ENCODE peak calls at places on chromosome 14, in eight cellular contexts. One of them, this sample, is unnamed. For H3K36me3, the result is how much of the 10 kb centered on the place peaks cover.

GRCh38 chr14:36660736-36661505 is 739 bp upstream of the PAX9 start:
- DNase-seq in SK-N-SH: no peak
- DNase-seq in stomach: no peak
- DNase-seq in esophagus muscularis mucosa: no peak
- DNase-seq in H1: peak
- DNase-seq in ovary: no peak
- DNase-seq in transverse colon: no peak
- DNase-seq in tibial nerve: no peak
- DNase-seq in this sample: peak

GRCh38 chr14:53881161-53881846 is 75.3 kb downstream of the BMP4 start:
- DNase-seq in SK-N-SH: no peak
- DNase-seq in transverse colon: no peak
- DNase-seq in stomach: no peak
- DNase-seq in tibial nerve: no peak
- DNase-seq in esophagus muscularis mucosa: no peak
- DNase-seq in ovary: no peak
- DNase-seq in H1: no peak
- DNase-seq in this sample: no peak

GRCh38 chr14:76917158-76917596 is 91.0 kb downstream of the LRRC74A start:
- DNase-seq in transverse colon: peak
- DNase-seq in tibial nerve: no peak
- DNase-seq in ovary: peak
- DNase-seq in stomach: peak
- DNase-seq in esophagus muscularis mucosa: no peak
- DNase-seq in H1: peak
- DNase-seq in SK-N-SH: peak
- DNase-seq in this sample: peak

GRCh38 chr14:24339284-24340151 is at the start of gene RIPK3:
- DNase-seq in ovary: no peak
- DNase-seq in stomach: peak
- DNase-seq in H1: peak
- DNase-seq in esophagus muscularis mucosa: no peak
- DNase-seq in transverse colon: peak
- DNase-seq in tibial nerve: no peak
- DNase-seq in SK-N-SH: no peak
- DNase-seq in this sample: peak

GRCh38 chr14:105145381-105146180 is 23.0 kb downstream of the JAG2 start:
- DNase-seq in SK-N-SH: peak
- DNase-seq in esophagus muscularis mucosa: no peak
- DNase-seq in stomach: no peak
- DNase-seq in tibial nerve: no peak
- DNase-seq in transverse colon: no peak
- DNase-seq in H1: peak
- DNase-seq in ovary: no peak
- DNase-seq in this sample: peak

GRCh38 chr14:54572316-54572715 is 5.4 kb downstream of the SAMD4A start:
- DNase-seq in ovary: no peak
- DNase-seq in H1: no peak
- DNase-seq in stomach: no peak
- DNase-seq in tibial nerve: no peak
- DNase-seq in esophagus muscularis mucosa: no peak
- DNase-seq in transverse colon: no peak
- DNase-seq in SK-N-SH: peak
- DNase-seq in this sample: no peak

GRCh38 chr14:76812422-76813383 is at the start of gene ANGEL1:
- DNase-seq in tibial nerve: peak
- DNase-seq in ovary: peak
- DNase-seq in transverse colon: peak
- DNase-seq in SK-N-SH: peak
- DNase-seq in esophagus muscularis mucosa: peak
- DNase-seq in H1: peak
- DNase-seq in stomach: peak
- DNase-seq in this sample: peak

GRCh38 chr14:65260786-65261185 is 151.7 kb upstream of the FUT8 start:
- DNase-seq in tibial nerve: no peak
- DNase-seq in stomach: no peak
- DNase-seq in esophagus muscularis mucosa: no peak
- DNase-seq in H1: no peak
- DNase-seq in transverse colon: no peak
- DNase-seq in SK-N-SH: no peak
- DNase-seq in ovary: no peak
- DNase-seq in this sample: no peak

GRCh38 chr14:31893156-31893813 is 183.8 kb upstream of the ARHGAP5 start:
- DNase-seq in H1: no peak
- DNase-seq in esophagus muscularis mucosa: no peak
- DNase-seq in ovary: no peak
- DNase-seq in transverse colon: no peak
- DNase-seq in tibial nerve: no peak
- DNase-seq in SK-N-SH: no peak
- DNase-seq in stomach: no peak
- DNase-seq in this sample: no peak

GRCh38 chr14:31895206-31895605 is 181.9 kb upstream of the ARHGAP5 start:
- DNase-seq in stomach: no peak
- DNase-seq in transverse colon: no peak
- DNase-seq in H1: no peak
- DNase-seq in ovary: no peak
- DNase-seq in SK-N-SH: no peak
- DNase-seq in tibial nerve: no peak
- DNase-seq in esophagus muscularis mucosa: no peak
- DNase-seq in this sample: no peak

GRCh38 chr14:31898835-31899528 is 178.1 kb upstream of the ARHGAP5 start:
- DNase-seq in esophagus muscularis mucosa: no peak
- DNase-seq in transverse colon: no peak
- DNase-seq in stomach: no peak
- DNase-seq in tibial nerve: no peak
- DNase-seq in SK-N-SH: no peak
- DNase-seq in ovary: no peak
- DNase-seq in H1: no peak
- DNase-seq in this sample: no peak

GRCh38 chr14:31897581-31898186 is 179.4 kb upstream of the ARHGAP5 start:
- DNase-seq in H1: no peak
- DNase-seq in esophagus muscularis mucosa: no peak
- DNase-seq in tibial nerve: no peak
- DNase-seq in stomach: no peak
- DNase-seq in SK-N-SH: no peak
- DNase-seq in transverse colon: peak
- DNase-seq in ovary: no peak
- DNase-seq in this sample: no peak

DNA sequence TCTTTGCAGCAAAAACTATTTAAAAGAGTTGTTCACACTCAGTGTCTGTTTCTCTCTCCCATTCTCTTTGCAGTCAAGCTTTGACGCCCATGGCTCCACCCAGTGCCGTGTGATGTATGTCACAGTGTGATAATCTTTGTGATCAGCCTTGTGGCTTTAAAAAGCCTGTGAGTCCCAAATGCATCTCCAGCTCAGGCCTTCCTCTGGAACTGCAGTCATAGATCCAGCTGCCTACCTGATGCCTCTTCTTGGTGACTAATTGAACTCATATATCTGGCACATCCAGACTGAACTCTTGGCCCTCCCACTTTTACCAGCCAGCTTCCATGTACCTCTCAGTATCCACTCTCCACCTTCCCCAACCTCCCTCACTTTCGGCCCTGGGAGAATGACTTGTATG is 182.8 kb upstream of the ARHGAP5 start:
- DNase-seq in esophagus muscularis mucosa: no peak
- DNase-seq in tibial nerve: no peak
- DNase-seq in transverse colon: no peak
- DNase-seq in SK-N-SH: no peak
- DNase-seq in H1: no peak
- DNase-seq in stomach: no peak
- DNase-seq in ovary: no peak
- DNase-seq in this sample: no peak
- TF ChIP-seq EP300 in esophagus muscularis mucosa: no peak
- TF ChIP-seq EP300 in tibial nerve: no peak
- TF ChIP-seq EP300 in transverse colon: no peak
- TF ChIP-seq EP300 in SK-N-SH: no peak
- TF ChIP-seq EP300 in H1: no peak
- TF ChIP-seq EP300 in stomach: no peak
- TF ChIP-seq EP300 in ovary: no peak
- TF ChIP-seq EP300 in this sample: no peak

GRCh38 chr14:34527591-34527990 is 11.9 kb downstream of the EAPP start:
- DNase-seq in ovary: no peak
- DNase-seq in tibial nerve: no peak
- DNase-seq in transverse colon: no peak
- DNase-seq in SK-N-SH: no peak
- DNase-seq in stomach: no peak
- DNase-seq in H1: no peak
- DNase-seq in esophagus muscularis mucosa: no peak
- DNase-seq in this sample: no peak
- H3K36me3 ChIP-seq in ovary: under half
- H3K36me3 ChIP-seq in tibial nerve: under half
- H3K36me3 ChIP-seq in transverse colon: under half
- H3K36me3 ChIP-seq in SK-N-SH: half or more
- H3K36me3 ChIP-seq in stomach: half or more
- H3K36me3 ChIP-seq in H1: under half
- H3K36me3 ChIP-seq in esophagus muscularis mucosa: half or more
- H3K36me3 ChIP-seq in this sample: half or more

GRCh38 chr14:68127166-68127565 is 307.6 kb downstream of the RAD51B start:
- DNase-seq in tibial nerve: no peak
- DNase-seq in transverse colon: no peak
- DNase-seq in esophagus muscularis mucosa: no peak
- DNase-seq in SK-N-SH: no peak
- DNase-seq in ovary: no peak
- DNase-seq in H1: no peak
- DNase-seq in stomach: no peak
- DNase-seq in this sample: no peak

GRCh38 chr14:68124050-68124449 is 304.5 kb downstream of the RAD51B start:
- DNase-seq in tibial nerve: no peak
- DNase-seq in ovary: no peak
- DNase-seq in esophagus muscularis mucosa: no peak
- DNase-seq in transverse colon: no peak
- DNase-seq in SK-N-SH: no peak
- DNase-seq in stomach: no peak
- DNase-seq in H1: no peak
- DNase-seq in this sample: no peak

GRCh38 chr14:68124885-68125731 is 305.5 kb downstream of the RAD51B start:
- DNase-seq in H1: no peak
- DNase-seq in stomach: no peak
- DNase-seq in esophagus muscularis mucosa: no peak
- DNase-seq in transverse colon: no peak
- DNase-seq in ovary: no peak
- DNase-seq in SK-N-SH: no peak
- DNase-seq in tibial nerve: no peak
- DNase-seq in this sample: no peak
- TF ChIP-seq EP300 in H1: no peak
- TF ChIP-seq EP300 in stomach: no peak
- TF ChIP-seq EP300 in esophagus muscularis mucosa: no peak
- TF ChIP-seq EP300 in transverse colon: no peak
- TF ChIP-seq EP300 in ovary: no peak
- TF ChIP-seq EP300 in SK-N-SH: no peak
- TF ChIP-seq EP300 in tibial nerve: no peak
- TF ChIP-seq EP300 in this sample: no peak

GRCh38 chr14:102202944-102203343 is 63.2 kb downstream of the WDR20 start:
- DNase-seq in tibial nerve: no peak
- DNase-seq in esophagus muscularis mucosa: no peak
- DNase-seq in H1: no peak
- DNase-seq in SK-N-SH: no peak
- DNase-seq in stomach: no peak
- DNase-seq in transverse colon: no peak
- DNase-seq in ovary: no peak
- DNase-seq in this sample: no peak
- H3K36me3 ChIP-seq in tibial nerve: under half
- H3K36me3 ChIP-seq in esophagus muscularis mucosa: under half
- H3K36me3 ChIP-seq in H1: under half
- H3K36me3 ChIP-seq in SK-N-SH: under half
- H3K36me3 ChIP-seq in stomach: half or more
- H3K36me3 ChIP-seq in transverse colon: under half
- H3K36me3 ChIP-seq in ovary: under half
- H3K36me3 ChIP-seq in this sample: under half

GRCh38 chr14:67487937-67488893 is at the start of gene TMEM229B:
- DNase-seq in transverse colon: peak
- DNase-seq in SK-N-SH: no peak
- DNase-seq in ovary: no peak
- DNase-seq in stomach: peak
- DNase-seq in esophagus muscularis mucosa: no peak
- DNase-seq in tibial nerve: no peak
- DNase-seq in H1: no peak
- DNase-seq in this sample: no peak

GRCh38 chr14:67485501-67486095 is 2.9 kb downstream of the TMEM229B start:
- DNase-seq in H1: no peak
- DNase-seq in tibial nerve: no peak
- DNase-seq in stomach: no peak
- DNase-seq in transverse colon: no peak
- DNase-seq in ovary: no peak
- DNase-seq in esophagus muscularis mucosa: no peak
- DNase-seq in SK-N-SH: no peak
- DNase-seq in this sample: no peak

GRCh38 chr14:67487332-67487731 is 1.2 kb downstream of the TMEM229B start:
- DNase-seq in transverse colon: no peak
- DNase-seq in tibial nerve: no peak
- DNase-seq in ovary: no peak
- DNase-seq in SK-N-SH: no peak
- DNase-seq in stomach: no peak
- DNase-seq in H1: no peak
- DNase-seq in esophagus muscularis mucosa: no peak
- DNase-seq in this sample: no peak

GRCh38 chr14:67483599-67484270 is 4.8 kb downstream of the TMEM229B start:
- DNase-seq in ovary: no peak
- DNase-seq in esophagus muscularis mucosa: no peak
- DNase-seq in SK-N-SH: no peak
- DNase-seq in transverse colon: no peak
- DNase-seq in tibial nerve: no peak
- DNase-seq in H1: no peak
- DNase-seq in stomach: no peak
- DNase-seq in this sample: no peak

GRCh38 chr14:67486890-67487289 is 1.6 kb downstream of the TMEM229B start:
- DNase-seq in stomach: no peak
- DNase-seq in esophagus muscularis mucosa: no peak
- DNase-seq in transverse colon: no peak
- DNase-seq in tibial nerve: no peak
- DNase-seq in H1: no peak
- DNase-seq in SK-N-SH: no peak
- DNase-seq in ovary: no peak
- DNase-seq in this sample: no peak
- TF ChIP-seq EP300 in stomach: no peak
- TF ChIP-seq EP300 in esophagus muscularis mucosa: no peak
- TF ChIP-seq EP300 in transverse colon: no peak
- TF ChIP-seq EP300 in tibial nerve: no peak
- TF ChIP-seq EP300 in H1: no peak
- TF ChIP-seq EP300 in SK-N-SH: no peak
- TF ChIP-seq EP300 in ovary: no peak
- TF ChIP-seq EP300 in this sample: no peak